ENCODE peak calls at places on chromosomes 12 and 14, in nine cellular contexts. A, T, D, R, G, N, F, Y and O are unnamed samples.

GRCh38 chr12:74119811-74120362 is 417.7 kb upstream of the ATXN7L3B start:
- DNase-seq in A (no peak), T (peak), D (no peak), R (peak), G (peak), N (no peak), F (no peak), Y (no peak), O (no peak)

GRCh38 chr14:55938249-55938791 is 179.9 kb upstream of the PELI2 start:
- DNase-seq in A (no peak), T (peak), D (no peak), R (no peak), G (peak), N (peak), F (peak), Y (peak), O (no peak)

GRCh38 chr12:100940503-100940902 is 145.9 kb downstream of the ANO4 start:
- DNase-seq in A (no peak), T (no peak), D (no peak), R (no peak), G (no peak), N (no peak), F (no peak), Y (no peak), O (no peak)

GRCh38 chr12:127411141-127411915 is 855.6 kb upstream of the TMEM132C start:
- DNase-seq in A (no peak), T (peak), D (no peak), R (no peak), G (peak), N (no peak), F (no peak), Y (no peak), O (no peak)

GRCh38 chr12:120089105-120089504 is 27.4 kb downstream of the RAB35 start:
- DNase-seq in A (no peak), T (no peak), D (no peak), R (no peak), G (no peak), N (no peak), F (peak), Y (no peak), O (no peak)

GRCh38 chr14:23061995-23062394 is 4.7 kb upstream of the CDH24 start:
- DNase-seq in A (no peak), T (peak), D (no peak), R (peak), G (peak), N (peak), F (peak), Y (peak), O (no peak)

GRCh38 chr12:32240833-32241232 is 134.2 kb downstream of the BICD1 start:
- DNase-seq in A (no peak), T (peak), D (no peak), R (no peak), G (peak), N (peak), F (no peak), Y (peak), O (no peak)

GRCh38 chr12:58564721-58565120 is 355.6 kb downstream of the LRIG3 start:
- DNase-seq in A (no peak), T (peak), D (no peak), R (peak), G (no peak), N (peak), F (peak), Y (peak), O (no peak)

GRCh38 chr14:102474934-102475333 is 34.6 kb downstream of the ANKRD9 start:
- DNase-seq in A (no peak), T (no peak), D (no peak), R (peak), G (no peak), N (peak), F (peak), Y (peak), O (no peak)

GRCh38 chr14:75046899-75047298 is 4.4 kb downstream of the MLH3 start:
- DNase-seq in A (no peak), T (peak), D (no peak), R (peak), G (no peak), N (no peak), F (no peak), Y (peak), O (no peak)

GRCh38 chr14:75832621-75833297 is 149.0 kb downstream of the TGFB3 start:
- DNase-seq in A (no peak), T (peak), D (no peak), R (no peak), G (no peak), N (peak), F (peak), Y (peak), O (no peak)

GRCh38 chr12:32681272-32681671 is 2.2 kb downstream of the DNM1L start:
- DNase-seq in A (no peak), T (no peak), D (no peak), R (no peak), G (no peak), N (no peak), F (no peak), Y (no peak), O (no peak)

GRCh38 chr14:26794731-26795130 is 196.9 kb upstream of the NOVA1 start:
- DNase-seq in A (no peak), T (peak), D (no peak), R (peak), G (no peak), N (peak), F (peak), Y (peak), O (no peak)

GRCh38 chr12:2053675-2054070 is 886 bp downstream of the CACNA1C start:
- DNase-seq in A (no peak), T (peak), D (peak), R (peak), G (no peak), N (no peak), F (peak), Y (no peak), O (no peak)

GRCh38 chr12:2052861-2053674 is at the start of gene CACNA1C:
- DNase-seq in A (peak), T (peak), D (peak), R (peak), G (peak), N (peak), F (peak), Y (peak), O (peak)

GRCh38 chr12:2051700-2052625 is 824 bp upstream of the CACNA1C start:
- DNase-seq in A (no peak), T (peak), D (peak), R (peak), G (no peak), N (no peak), F (no peak), Y (no peak), O (no peak)

GRCh38 chr12:2057041-2057792 is 4.4 kb downstream of the CACNA1C start:
- DNase-seq in A (peak), T (peak), D (peak), R (peak), G (peak), N (no peak), F (peak), Y (peak), O (peak)

DNA sequence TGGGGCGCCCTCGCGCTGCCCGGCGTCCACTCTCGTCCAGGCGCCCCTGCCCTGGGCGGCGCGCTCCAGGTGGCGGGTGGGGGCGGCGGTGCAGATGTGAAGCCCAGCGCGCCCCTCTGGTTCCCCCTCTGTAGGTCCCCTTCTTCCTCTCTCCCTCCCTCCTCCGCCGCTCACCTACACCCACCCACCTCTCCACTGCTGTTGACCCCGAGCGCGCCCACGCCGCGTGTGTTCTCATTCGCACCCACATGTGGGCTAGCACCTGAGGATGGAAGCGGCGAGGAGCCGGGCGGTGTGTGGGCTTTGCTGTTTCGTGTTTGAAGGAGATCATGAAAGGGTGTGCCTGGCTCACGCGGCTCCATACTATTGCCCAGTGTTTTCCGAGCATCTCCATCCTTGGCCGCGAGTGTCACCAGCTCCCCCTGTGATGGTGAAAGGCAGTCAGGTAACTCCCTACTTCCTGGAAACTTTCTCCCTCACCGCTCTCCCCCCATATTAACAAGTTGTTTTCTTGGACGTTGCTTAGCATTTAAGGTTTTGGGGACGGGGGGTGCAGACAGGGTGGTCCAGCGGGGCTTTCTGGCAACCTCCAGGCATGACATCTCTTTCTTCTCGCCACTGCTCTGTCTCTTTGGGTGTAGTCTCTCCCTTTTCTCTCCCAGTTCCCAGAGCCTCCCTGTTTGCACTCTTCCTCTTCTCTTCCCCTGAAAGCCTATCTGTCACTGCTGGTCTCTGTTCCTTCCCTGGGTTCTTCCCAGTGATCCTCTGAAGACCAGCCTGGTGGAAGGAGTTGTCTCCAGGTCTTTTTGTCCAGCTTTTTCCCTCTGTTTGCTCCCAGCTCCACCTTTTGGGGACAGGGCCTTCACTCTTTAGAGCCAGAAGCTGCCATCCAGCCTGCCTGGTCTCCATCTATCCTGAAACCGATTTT is 1.6 kb downstream of the CACNA1C start:
- DNase-seq in A (no peak), T (peak), D (peak), R (peak), G (no peak), N (no peak), F (no peak), Y (no peak), O (no peak)
- H3K9ac ChIP-seq in A (no peak), T (peak), D (no peak), R (peak), G (no peak), N (peak), F (peak), Y (peak), O (peak)

DNA sequence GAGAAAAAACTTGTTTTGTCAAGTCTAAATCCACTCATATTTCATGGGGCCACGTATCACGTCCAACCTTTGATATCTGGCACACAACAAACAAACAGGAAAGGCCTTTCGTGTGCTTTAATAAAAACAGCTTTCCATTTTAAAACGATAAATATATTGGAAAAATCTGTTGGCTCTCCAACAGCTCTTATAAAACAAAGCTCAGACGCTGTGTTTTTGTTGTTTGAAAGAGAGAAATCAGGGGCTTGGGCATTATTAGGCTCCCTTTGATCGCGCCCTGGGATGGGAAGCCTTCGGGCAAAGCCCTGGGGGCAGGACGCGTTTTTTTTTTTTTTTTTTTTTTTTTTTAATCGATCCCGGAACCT is 430 bp upstream of the PLEKHA5 start:
- DNase-seq in A (no peak), T (no peak), D (no peak), R (peak), G (peak), N (no peak), F (no peak), Y (peak), O (no peak)
- H3K9ac ChIP-seq in A (peak), T (peak), D (no peak), R (peak), G (peak), N (peak), F (no peak), Y (peak), O (no peak)

DNA sequence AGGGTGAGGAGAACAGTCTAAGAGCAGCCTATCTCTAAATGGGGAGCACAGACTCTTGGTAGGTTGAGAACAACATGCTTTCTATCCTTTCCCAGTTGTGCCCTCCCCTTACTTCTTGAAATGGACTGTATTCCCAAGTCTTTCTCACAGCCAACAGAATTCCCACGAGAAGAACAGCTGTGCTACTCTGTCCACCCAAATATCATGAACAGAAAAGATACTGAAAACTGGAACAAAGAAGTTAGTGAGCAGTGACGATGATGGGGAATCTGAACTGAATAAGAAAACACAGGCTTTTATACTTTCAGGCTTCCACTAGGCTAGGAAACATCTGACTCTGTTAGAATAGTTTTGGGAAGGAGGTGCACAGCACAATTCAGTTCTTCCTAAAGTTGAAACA is 3.4 kb downstream of the NACA start:
- DNase-seq in A (no peak), T (no peak), D (no peak), R (no peak), G (no peak), N (no peak), F (no peak), Y (no peak), O (no peak)
- H3K9ac ChIP-seq in A (peak), T (peak), D (no peak), R (peak), G (no peak), N (peak), F (no peak), Y (no peak), O (peak)

GRCh38 chr12:6235906-6236640 is 35.9 kb downstream of the CD9 start:
- DNase-seq in A (no peak), T (no peak), D (no peak), R (no peak), G (no peak), N (no peak), F (no peak), Y (no peak), O (no peak)
- H3K9ac ChIP-seq in A (no peak), T (no peak), D (no peak), R (no peak), G (no peak), N (no peak), F (no peak), Y (no peak), O (no peak)

DNA sequence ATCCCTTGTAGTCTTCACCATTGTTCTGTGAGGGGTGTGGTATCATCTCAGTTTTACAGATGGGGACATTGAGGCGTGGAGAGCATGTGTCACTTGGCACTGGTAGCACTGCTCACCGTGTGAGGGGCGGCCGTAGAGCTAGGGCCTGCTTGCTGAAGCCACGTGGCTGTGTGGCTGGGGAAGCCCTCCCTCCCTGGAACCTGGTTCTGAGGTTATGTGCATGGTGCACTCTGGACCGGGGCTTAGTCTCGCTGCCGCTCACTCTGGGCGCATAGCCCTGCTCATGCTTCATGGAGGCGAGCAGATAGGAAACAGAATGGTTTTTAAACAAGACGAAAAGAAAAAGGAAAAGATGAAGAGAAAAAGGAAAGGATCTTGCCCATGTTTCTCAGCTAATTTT is 46.1 kb downstream of the CACNA1C start:
- DNase-seq in A (no peak), T (no peak), D (no peak), R (no peak), G (no peak), N (no peak), F (no peak), Y (no peak), O (no peak)
- H3K9ac ChIP-seq in A (no peak), T (no peak), D (no peak), R (no peak), G (no peak), N (no peak), F (no peak), Y (no peak), O (no peak)

GRCh38 chr14:20499108-20499507 is 6.2 kb upstream of the RNASE10 start:
- DNase-seq in A (no peak), T (no peak), D (no peak), R (no peak), G (peak), N (no peak), F (no peak), Y (no peak), O (peak)
- H3K9ac ChIP-seq in A (no peak), T (no peak), D (no peak), R (no peak), G (no peak), N (no peak), F (no peak), Y (no peak), O (no peak)

DNA sequence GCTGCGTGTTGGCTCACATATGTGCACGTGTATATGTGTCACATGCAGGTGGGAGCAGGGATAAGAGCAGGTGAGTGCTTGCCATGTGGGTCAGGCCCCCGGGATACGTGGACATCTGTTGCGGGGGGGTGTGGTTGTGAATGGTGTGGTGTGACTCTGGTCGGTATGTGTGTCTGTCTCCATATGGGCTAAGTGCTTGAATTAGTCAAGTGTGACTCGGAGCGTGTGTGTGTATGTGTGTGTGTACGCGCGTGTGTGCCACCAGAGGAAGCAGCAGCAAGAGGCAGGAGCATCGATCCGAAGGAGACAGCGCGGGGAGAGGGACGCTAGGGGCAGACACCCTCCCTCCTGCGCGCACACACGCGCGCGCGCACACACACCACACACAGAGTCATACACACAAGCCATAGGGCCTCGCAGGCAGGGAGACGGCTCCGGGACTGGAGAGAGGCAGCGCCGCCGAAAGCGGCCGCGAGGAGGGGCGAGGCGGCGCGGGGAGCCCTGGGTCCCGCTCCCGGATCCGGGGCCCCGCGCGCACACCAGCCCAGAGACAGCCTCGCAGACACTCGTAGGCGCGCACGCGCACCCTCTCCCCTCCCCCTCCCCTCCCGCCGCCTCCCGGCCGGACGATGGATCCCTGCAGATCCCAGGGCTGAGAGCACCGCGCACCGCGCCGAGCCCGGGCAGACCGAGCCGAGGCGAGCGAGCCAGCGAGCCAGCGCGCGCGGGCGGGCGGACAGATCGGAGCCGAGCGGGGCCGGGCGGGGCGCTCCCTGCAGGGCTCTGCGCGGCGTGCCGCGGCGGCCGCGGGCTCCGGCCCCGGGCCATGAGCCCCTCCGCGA is at the start of gene ASIC1:
- DNase-seq in A (peak), T (peak), D (peak), R (peak), G (peak), N (peak), F (peak), Y (peak), O (no peak)
- H3K9ac ChIP-seq in A (peak), T (peak), D (no peak), R (peak), G (no peak), N (peak), F (peak), Y (peak), O (peak)

DNA sequence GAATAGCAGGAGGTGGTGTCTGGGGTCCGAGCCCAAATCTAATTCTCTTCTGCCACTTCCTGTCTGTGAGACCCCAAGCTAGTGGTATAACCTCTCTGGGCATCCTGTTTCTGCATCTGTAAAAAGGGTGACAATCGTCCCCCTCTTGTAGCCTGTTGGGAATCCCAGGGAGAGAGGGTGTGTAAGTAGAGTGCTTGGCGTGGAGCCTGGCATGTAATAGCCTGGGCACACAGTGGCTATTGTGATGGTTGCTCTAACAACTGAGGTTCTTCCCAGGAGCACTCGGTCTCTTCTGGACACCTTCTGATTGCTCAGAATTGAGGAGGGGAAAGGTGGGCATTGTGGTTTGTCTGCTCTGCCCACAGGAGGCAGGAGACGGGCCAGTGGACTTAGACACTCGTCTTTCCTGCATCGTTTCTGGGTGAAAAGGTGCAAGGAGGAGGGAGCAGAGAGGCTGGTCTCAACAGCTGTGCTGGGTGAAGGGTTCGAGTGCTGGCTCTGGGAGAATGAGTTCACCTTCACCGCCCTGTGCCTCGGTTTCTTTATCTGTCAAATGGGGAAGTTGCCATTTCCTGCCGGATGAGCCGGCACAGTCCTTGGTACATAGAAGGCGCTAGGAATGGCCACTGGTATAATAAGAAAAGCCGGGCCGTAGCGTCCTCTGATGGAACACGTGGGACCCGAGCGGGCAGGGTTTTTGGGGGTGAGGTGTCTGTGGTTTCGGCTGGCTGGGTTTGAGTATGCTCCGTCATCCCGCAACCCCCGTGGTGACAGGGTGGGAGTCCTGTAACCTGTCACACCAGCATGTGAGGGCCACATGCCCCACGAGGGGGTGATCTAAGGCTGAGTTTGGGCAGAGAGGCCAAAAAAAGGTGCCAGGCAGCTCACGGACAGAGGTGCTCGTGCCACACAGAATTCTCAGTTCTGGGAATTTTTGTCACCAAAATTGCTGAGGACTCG is 7.2 kb downstream of the BCL7A start:
- DNase-seq in A (no peak), T (no peak), D (no peak), R (no peak), G (peak), N (no peak), F (no peak), Y (no peak), O (no peak)
- H3K9ac ChIP-seq in A (peak), T (no peak), D (no peak), R (no peak), G (no peak), N (no peak), F (no peak), Y (no peak), O (no peak)

DNA sequence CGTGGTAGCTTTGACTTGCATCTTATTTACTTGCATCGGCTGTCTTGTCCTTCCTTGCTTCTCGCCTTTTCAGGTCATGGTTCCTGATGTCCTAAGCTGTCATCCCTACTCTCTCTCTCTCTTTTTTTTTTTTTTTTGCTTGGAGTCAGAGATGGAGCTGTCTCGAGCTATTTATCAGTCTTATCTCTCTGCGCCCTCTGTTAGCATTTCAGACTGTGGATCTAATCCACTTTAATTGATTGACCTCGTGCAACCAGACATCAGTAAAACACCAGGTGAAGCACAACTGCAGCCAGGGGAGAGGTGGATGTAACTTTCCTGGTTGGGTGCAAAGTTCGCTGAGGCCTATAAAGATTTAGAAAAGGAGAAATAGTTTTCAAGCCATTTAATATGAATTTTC is 554.8 kb downstream of the DIO2 start:
- DNase-seq in A (no peak), T (no peak), D (no peak), R (no peak), G (no peak), N (no peak), F (no peak), Y (no peak), O (no peak)
- H3K9ac ChIP-seq in A (no peak), T (no peak), D (no peak), R (no peak), G (no peak), N (no peak), F (no peak), Y (no peak), O (no peak)